ENCODE peak calls at places on chromosome 3, in seven cellular contexts. H, D, X, C, L, K and B are unnamed samples.

GRCh38 chr3:44896449-44896848 is 22.0 kb downstream of the TGM4 start:
- DNase-seq in X (no peak), K (no peak), H (no peak), L (no peak), D (no peak), C (no peak), B (no peak)

GRCh38 chr3:20842002-20842401 is 656.0 kb upstream of the SGO1 start:
- DNase-seq in X (no peak), H (no peak), C (no peak), D (no peak), K (no peak), L (no peak), B (no peak)

GRCh38 chr3:85475346-85475745 is 516.6 kb downstream of the CADM2 start:
- DNase-seq in X (no peak), D (no peak), L (no peak), H (no peak), C (no peak), K (no peak), B (no peak)

GRCh38 chr3:134807189-134807588 is 12.1 kb downstream of the EPHB1 start:
- DNase-seq in H (no peak), D (no peak), C (peak), X (peak), K (no peak), L (no peak), B (no peak)

GRCh38 chr3:179956416-179956830 is 80.3 kb downstream of the PEX5L start:
- DNase-seq in H (no peak), K (no peak), X (no peak), D (no peak), C (no peak), L (no peak), B (no peak)

GRCh38 chr3:28786446-28786845 is 437.8 kb upstream of the AZI2 start:
- DNase-seq in C (no peak), X (no peak), K (no peak), H (no peak), D (no peak), L (no peak), B (no peak)

GRCh38 chr3:71245052-71245488 is 338.5 kb downstream of the FOXP1 start:
- DNase-seq in X (no peak), H (no peak), L (peak), D (no peak), C (no peak), K (no peak), B (peak)

GRCh38 chr3:150607267-150608065 is 4.3 kb downstream of the SELENOT start:
- DNase-seq in K (peak), D (no peak), L (no peak), C (no peak), H (no peak), X (no peak), B (no peak)

GRCh38 chr3:73874596-73874995 is 249.9 kb upstream of the PDZRN3 start:
- DNase-seq in K (no peak), D (no peak), X (no peak), C (no peak), H (no peak), L (no peak), B (no peak)

GRCh38 chr3:125356140-125357026 is 18.7 kb downstream of the ZNF148 start:
- DNase-seq in K (no peak), C (no peak), X (no peak), D (no peak), L (no peak), H (no peak), B (no peak)
- H3K4me3 ChIP-seq in K (peak), C (peak), X (peak), D (peak), L (peak), H (no peak), B (peak)

GRCh38 chr3:22371592-22372291 is 620.7 kb upstream of the ZNF385D start:
- DNase-seq in D (peak), X (no peak), K (no peak), H (no peak), L (no peak), C (no peak), B (no peak)
- H3K4me3 ChIP-seq in D (peak), X (peak), K (no peak), H (no peak), L (no peak), C (peak), B (peak)

DNA sequence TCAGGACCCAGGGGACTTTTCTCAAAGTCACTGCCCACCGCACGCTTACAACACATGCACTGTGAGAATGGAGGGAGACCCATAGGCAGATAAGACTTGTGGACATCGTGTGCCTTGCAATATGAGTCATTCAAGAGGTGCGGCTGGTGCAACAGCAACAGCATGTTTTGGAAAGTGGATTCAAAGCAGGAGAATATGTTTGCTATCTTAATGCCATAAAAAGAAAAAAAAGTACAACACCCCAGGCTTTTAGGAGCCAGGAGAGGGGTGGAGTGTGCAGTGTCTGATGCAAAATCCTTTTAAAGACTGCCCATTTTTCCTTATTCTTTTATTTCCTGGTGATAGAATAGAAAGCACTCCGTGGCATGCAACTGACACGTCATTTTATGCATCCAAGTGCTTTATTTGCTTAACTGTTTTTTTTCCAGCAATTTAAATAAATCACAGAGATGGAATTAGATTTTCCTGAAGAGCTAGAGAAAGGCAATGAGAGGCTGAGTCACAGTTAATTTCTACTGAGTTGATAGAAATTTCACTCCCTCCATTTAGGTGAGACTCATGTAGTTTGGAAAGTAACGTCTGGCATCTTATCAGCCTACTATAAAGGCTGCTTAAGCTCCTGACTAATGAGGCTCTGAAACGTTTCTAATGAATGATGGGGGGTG is 96.3 kb downstream of the NSUN3 start:
- DNase-seq in X (peak), L (no peak), C (no peak), K (peak), D (no peak), H (no peak), B (peak)
- H3K4me3 ChIP-seq in X (no peak), L (no peak), C (no peak), K (no peak), D (no peak), H (no peak), B (peak)

GRCh38 chr3:184813357-184813756 is 1.4 kb downstream of the VPS8 start:
- DNase-seq in X (no peak), C (no peak), L (no peak), H (no peak), K (no peak), D (no peak), B (no peak)
- H3K4me3 ChIP-seq in X (no peak), C (peak), L (no peak), H (peak), K (peak), D (peak), B (no peak)

DNA sequence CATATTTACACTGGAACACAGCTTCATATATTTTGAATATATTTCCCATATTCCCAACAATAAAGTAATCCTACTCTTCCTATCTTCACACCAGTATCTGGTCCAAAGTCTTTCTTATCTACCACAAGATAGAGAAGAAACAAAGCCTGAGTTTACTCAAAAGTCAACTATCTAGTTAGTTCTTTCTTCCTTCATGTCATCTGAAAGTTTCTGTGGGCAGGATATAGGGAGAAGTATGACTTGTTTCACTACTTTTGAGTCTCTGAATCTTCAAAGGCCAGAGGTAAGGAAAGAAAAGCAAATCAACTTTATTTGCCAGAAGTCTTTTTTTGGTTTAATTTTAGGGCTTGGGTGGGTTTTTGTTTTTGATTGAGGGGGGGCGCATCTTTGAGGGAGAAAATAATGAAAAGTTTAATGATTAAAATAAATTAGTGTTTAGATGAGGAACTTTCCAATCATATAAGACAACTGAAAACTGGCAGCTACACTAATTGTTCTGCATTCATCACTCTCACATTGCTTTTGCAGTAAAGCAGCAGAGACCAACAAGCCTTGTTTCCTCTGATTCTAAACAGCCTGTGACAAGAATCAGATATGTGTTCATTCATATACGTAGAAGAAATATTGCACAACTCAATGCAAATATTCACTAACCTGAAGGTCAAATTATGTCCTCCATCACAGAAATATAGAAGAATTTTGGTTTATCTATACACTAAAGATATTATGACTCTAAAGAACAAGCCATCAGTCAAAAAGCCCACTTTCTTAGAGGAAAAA is 421.4 kb downstream of the SHQ1 start:
- DNase-seq in H (no peak), D (no peak), C (no peak), X (no peak), L (no peak), K (no peak), B (no peak)
- H3K4me3 ChIP-seq in H (no peak), D (no peak), C (no peak), X (no peak), L (no peak), K (no peak), B (no peak)

GRCh38 chr3:157487339-157487738 is 15.9 kb downstream of the VEPH1 start:
- DNase-seq in X (no peak), H (no peak), L (no peak), K (no peak), C (no peak), D (no peak), B (no peak)
- H3K4me3 ChIP-seq in X (no peak), H (no peak), L (no peak), K (no peak), C (no peak), D (no peak), B (no peak)

GRCh38 chr3:13416002-13416793 is 3.9 kb downstream of the NUP210 start:
- DNase-seq in L (no peak), X (no peak), D (no peak), H (no peak), K (no peak), C (no peak), B (no peak)

GRCh38 chr3:13414040-13414729 is 5.9 kb downstream of the NUP210 start:
- DNase-seq in K (peak), D (peak), L (no peak), H (no peak), X (no peak), C (no peak), B (no peak)

GRCh38 chr3:13419356-13420050 is 619 bp downstream of the NUP210 start:
- DNase-seq in X (no peak), C (no peak), H (no peak), K (peak), D (peak), L (no peak), B (no peak)

GRCh38 chr3:13411186-13411860 is 8.8 kb downstream of the NUP210 start:
- DNase-seq in K (no peak), C (no peak), L (no peak), H (no peak), X (no peak), D (peak), B (no peak)

DNA sequence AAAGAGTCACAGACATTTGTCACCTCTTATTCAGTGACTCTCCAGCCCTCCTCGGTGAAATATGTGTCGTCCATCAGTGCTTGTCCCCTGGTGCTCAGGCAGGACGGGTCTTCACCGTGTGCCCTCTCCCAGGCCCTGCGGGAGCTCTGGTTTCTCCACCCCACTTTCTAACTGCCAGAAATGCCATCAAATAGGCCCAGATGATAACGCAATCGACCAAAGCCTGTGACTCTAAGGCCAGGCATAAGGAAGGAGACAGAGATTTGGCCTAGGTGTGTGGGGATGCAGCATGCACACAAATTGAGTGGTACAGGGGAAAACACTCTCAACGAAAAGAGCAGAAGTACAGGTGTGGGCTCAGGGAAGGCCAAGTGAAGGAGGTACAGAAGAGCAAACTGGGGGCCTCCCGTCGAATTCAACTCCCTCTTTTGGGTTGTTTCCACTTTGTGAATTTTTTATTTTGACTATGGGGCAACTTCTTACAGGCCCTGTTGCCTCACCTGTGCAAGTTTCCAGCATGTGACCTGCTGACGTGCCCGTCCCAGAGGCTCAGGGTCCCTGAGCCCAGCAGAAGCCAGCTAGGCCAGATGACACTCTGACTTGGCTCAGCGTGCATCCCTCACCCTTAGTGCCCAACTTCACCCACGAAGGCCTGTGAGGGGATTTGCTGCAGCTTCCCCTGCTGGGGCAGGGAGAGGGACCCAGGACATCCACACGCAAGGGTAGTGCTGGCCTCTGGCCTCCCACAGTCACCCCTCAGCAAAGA is 4.7 kb downstream of the NUP210 start:
- DNase-seq in C (no peak), D (no peak), X (no peak), K (no peak), H (no peak), L (no peak), B (no peak)
- H3K4me3 ChIP-seq in C (no peak), D (no peak), X (no peak), K (no peak), H (no peak), L (no peak), B (no peak)